ENCODE peak calls at places on chromosomes 1 and 21, in four cellular contexts. I is heart right ventricle, D is aorta, F is heart left ventricle. L is an unnamed sample.

GRCh38 chr1:45953934-45954333 is 150.5 kb downstream of the MAST2 start:
- DNase-seq in I (no peak), D (no peak), F (no peak), L (no peak)

GRCh38 chr1:81874461-81874860 is 73.7 kb downstream of the ADGRL2 start:
- DNase-seq in I (no peak), D (no peak), F (no peak), L (no peak)

GRCh38 chr21:44845418-44846200 is 27.7 kb upstream of the SUMO3 start:
- DNase-seq in I (peak; percentile 81), D (peak; percentile 82), F (peak; percentile 86), L (peak; percentile 85)

GRCh38 chr1:117034791-117035290 is 25.3 kb upstream of the TTF2 start:
- DNase-seq in I (no peak), D (no peak), F (no peak), L (no peak)

GRCh38 chr1:44677201-44677520 is 2.6 kb downstream of the ARMH1 start:
- DNase-seq in I (no peak), D (no peak), F (no peak), L (no peak)

GRCh38 chr1:231983266-231984193 is 356.9 kb downstream of the DISC1 start:
- DNase-seq in I (no peak), D (no peak), F (no peak), L (no peak)

GRCh38 chr1:186033744-186034345 is 299.7 kb downstream of the HMCN1 start:
- DNase-seq in I (no peak), D (peak; percentile 32), F (no peak), L (peak; percentile 47)

GRCh38 chr21:43283136-43283924 is 114.5 kb downstream of the CRYAA start:
- DNase-seq in I (no peak), D (peak; percentile 42), F (peak; percentile 20), L (peak; percentile 36)

GRCh38 chr1:72286401-72286800 is 4.1 kb upstream of the NEGR1 start:
- DNase-seq in I (no peak), D (no peak), F (no peak), L (no peak)

GRCh38 chr1:32774950-32775634 is 42.1 kb downstream of the YARS1 start:
- DNase-seq in I (no peak), D (no peak), F (no peak), L (peak; percentile 15)

GRCh38 chr1:63651110-63651776 is 58.0 kb downstream of the PGM1 start:
- DNase-seq in I (no peak), D (no peak), F (no peak), L (no peak)

GRCh38 chr1:230200276-230200675 is 133.2 kb downstream of the GALNT2 start:
- DNase-seq in I (no peak), D (no peak), F (no peak), L (no peak)

GRCh38 chr21:31326478-31327247 is 17.4 kb downstream of the TIAM1 start:
- DNase-seq in I (no peak), D (no peak), F (no peak), L (no peak)

GRCh38 chr1:20110679-20111078 is 8.7 kb downstream of the PLA2G2D start:
- DNase-seq in I (no peak), D (no peak), F (no peak), L (peak; percentile 63)

GRCh38 chr1:28456078-28456477 is 49.8 kb upstream of the RCC1 start:
- DNase-seq in I (no peak), D (no peak), F (no peak), L (no peak)

GRCh38 chr1:107073493-107073892 is 17.0 kb downstream of the PRMT6 start:
- DNase-seq in I (no peak), D (no peak), F (no peak), L (no peak)

GRCh38 chr1:220113136-220113695 is 19.3 kb downstream of the IARS2 start:
- DNase-seq in I (no peak), D (no peak), F (no peak), L (no peak)

GRCh38 chr1:221449194-221449593 is 292.7 kb downstream of the DUSP10 start:
- DNase-seq in I (no peak), D (no peak), F (no peak), L (no peak)

GRCh38 chr21:18840239-18840638 is 436.7 kb upstream of the TMPRSS15 start:
- DNase-seq in I (no peak), D (no peak), F (no peak), L (no peak)

GRCh38 chr1:102842606-102843005 is 265.7 kb downstream of the COL11A1 start:
- DNase-seq in I (no peak), D (no peak), F (no peak), L (no peak)

GRCh38 chr1:240189386-240189989 is 97.8 kb downstream of the FMN2 start:
- DNase-seq in I (no peak), D (no peak), F (no peak), L (no peak)

GRCh38 chr1:23522244-23523013 is 8.6 kb downstream of the E2F2 start:
- DNase-seq in I (no peak), D (no peak), F (no peak), L (no peak)

GRCh38 chr1:155970531-155971167 is 7.7 kb downstream of the ARHGEF2 start:
- DNase-seq in I (peak; percentile 71), D (peak; percentile 92), F (peak; percentile 84), L (peak; percentile 79)

GRCh38 chr1:33055210-33055991 is 18.7 kb upstream of the AK2 start:
- DNase-seq in I (peak; percentile 75), D (peak; percentile 78), F (peak; percentile 94), L (peak; percentile 87)

GRCh38 chr1:85575363-85575995 is 5.1 kb upstream of the CCN1 start:
- DNase-seq in I (no peak), D (no peak), F (no peak), L (no peak)

GRCh38 chr1:42179275-42179674 is 14.7 kb upstream of the GUCA2A start:
- DNase-seq in I (no peak), D (no peak), F (no peak), L (no peak)

GRCh38 chr1:51287966-51288365 is 42.4 kb downstream of the TTC39A start:
- DNase-seq in I (no peak), D (no peak), F (no peak), L (no peak)

GRCh38 chr1:19811206-19811851 is 3.8 kb downstream of the RNF186 start:
- DNase-seq in I (peak; percentile 33), D (peak; percentile 72), F (no peak), L (peak; percentile 42)

GRCh38 chr1:17397910-17398700 is 26.1 kb downstream of the PADI6 start:
- DNase-seq in I (no peak), D (no peak), F (no peak), L (no peak)

GRCh38 chr1:24990796-24991195 is 60.7 kb upstream of the RUNX3 start:
- DNase-seq in I (no peak), D (no peak), F (no peak), L (no peak)

GRCh38 chr1:244964112-244964971 is 100.0 kb upstream of the HNRNPU start:
- DNase-seq in I (no peak), D (no peak), F (no peak), L (peak; percentile 57)

GRCh38 chr1:234745844-234746797 is 136.1 kb upstream of the IRF2BP2 start:
- DNase-seq in I (no peak), D (no peak), F (no peak), L (no peak)

GRCh38 chr1:208907785-208908184 is 663.6 kb upstream of the PLXNA2 start:
- DNase-seq in I (no peak), D (no peak), F (no peak), L (no peak)

GRCh38 chr1:230029244-230029643 is 37.8 kb upstream of the GALNT2 start:
- DNase-seq in I (no peak), D (no peak), F (no peak), L (no peak)

GRCh38 chr1:204408074-204408507 is 3.5 kb downstream of the PPP1R15B start:
- DNase-seq in I (peak; percentile 56), D (peak; percentile 75), F (peak; percentile 84), L (peak; percentile 92)

GRCh38 chr1:166538646-166539045 is 300.6 kb upstream of the POGK start:
- DNase-seq in I (no peak), D (no peak), F (no peak), L (no peak)
- H3K9me3 ChIP-seq in I (no peaks in the 10 kb centered on the region), D (no peaks in the 10 kb centered on the region), F (no peaks in the 10 kb centered on the region), L (no peaks in the 10 kb centered on the region)

DNA sequence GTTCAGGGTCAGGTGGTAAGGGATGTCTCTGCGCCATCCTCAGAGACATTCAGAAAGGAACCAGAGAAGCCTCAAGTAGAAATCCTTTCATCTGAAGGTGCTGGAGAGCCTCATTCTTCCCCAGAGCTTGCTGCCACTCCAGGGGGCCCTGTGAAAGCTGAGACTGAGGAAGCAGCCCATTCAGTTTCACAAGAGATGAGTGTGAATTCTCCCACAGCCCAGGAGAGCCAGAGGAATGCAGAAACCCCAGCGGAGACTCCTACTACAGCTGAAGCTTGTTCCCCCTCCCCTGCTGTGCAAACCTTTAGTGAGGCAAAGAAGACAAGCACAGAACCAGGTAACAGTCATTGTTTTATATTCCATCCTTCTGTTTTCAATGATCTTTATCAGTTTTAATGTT is 38.7 kb downstream of the ZBTB40 start:
- DNase-seq in I (no peak), D (no peak), F (no peak), L (no peak)
- H3K9me3 ChIP-seq in I (peaks cover 5% of the 10 kb centered on the region), D (no peaks in the 10 kb centered on the region), F (no peaks in the 10 kb centered on the region), L (no peaks in the 10 kb centered on the region)

DNA sequence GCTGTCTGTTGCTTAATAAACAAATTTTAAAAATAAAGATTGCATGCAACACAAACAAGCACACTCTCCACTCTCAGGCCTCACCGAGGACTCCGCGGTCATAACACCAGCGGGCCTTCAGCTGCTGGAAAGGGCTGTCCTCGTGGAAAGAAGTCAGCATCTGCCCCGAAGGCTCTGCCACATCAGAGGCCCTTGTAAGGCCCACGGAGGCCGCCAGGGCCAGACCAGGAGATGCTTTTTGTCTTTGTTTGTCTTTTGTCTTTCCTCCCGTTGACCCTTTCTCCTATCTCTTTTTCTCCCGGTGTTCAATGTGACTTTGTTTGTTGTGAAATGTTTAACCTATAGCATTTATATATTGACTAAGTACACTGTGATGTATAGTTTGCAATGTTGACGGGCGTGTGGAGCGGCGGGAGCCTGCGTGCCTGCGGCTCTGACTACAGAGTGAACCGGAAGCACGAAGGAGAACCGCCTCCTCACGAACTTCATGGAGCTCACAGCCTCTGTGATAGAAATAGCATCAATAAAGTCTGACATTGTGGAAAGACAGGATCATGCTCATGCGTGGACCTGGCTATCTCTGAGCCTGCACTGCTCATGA is 24.1 kb downstream of the MEGF6 start:
- DNase-seq in I (no peak), D (no peak), F (no peak), L (no peak)
- H3K9me3 ChIP-seq in I (no peaks in the 10 kb centered on the region), D (no peaks in the 10 kb centered on the region), F (no peaks in the 10 kb centered on the region), L (no peaks in the 10 kb centered on the region)

GRCh38 chr1:177729646-177730045 is 240.2 kb downstream of the SEC16B start:
- DNase-seq in I (no peak), D (no peak), F (no peak), L (no peak)
- H3K9me3 ChIP-seq in I (peaks cover 17% of the 10 kb centered on the region), D (no peaks in the 10 kb centered on the region), F (no peaks in the 10 kb centered on the region), L (no peaks in the 10 kb centered on the region)

DNA sequence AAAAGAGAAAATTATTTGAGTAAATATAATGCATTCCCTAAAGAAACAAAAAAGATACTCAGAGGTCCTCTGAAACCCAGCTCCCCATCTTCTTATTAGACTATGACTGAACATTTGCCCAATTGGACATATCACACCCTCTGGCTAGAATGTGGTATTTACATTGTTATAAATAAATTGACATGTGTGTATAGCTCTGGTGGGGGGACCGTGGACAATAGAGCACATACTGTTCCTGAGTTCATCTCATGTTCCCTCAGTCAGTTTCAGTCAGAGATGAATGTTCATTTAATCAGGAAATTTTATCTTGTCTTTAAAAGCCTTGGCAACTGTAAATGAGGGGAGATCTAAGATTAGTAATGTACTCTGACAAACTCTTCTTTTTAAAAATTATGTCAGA is 459.3 kb upstream of the ADAMTS5 start:
- DNase-seq in I (no peak), D (no peak), F (no peak), L (no peak)
- H3K9me3 ChIP-seq in I (peaks cover 5% of the 10 kb centered on the region), D (no peaks in the 10 kb centered on the region), F (no peaks in the 10 kb centered on the region), L (no peaks in the 10 kb centered on the region)

L was measured in right cardiac atrium.